ENCODE peak calls at places on chromosome 19, in seven cellular contexts. One of them, this sample, is unnamed.

GRCh38 chr19:39409886-39410619 is 2.4 kb upstream of the PLEKHG2 start:
- DNase-seq in fibroblast of lung: peak; percentile 91
- DNase-seq in astrocyte: no peak
- DNase-seq in A549: no peak
- DNase-seq in adrenal gland: peak; percentile 82
- DNase-seq in transverse colon: peak; percentile 85
- DNase-seq in trophoblast cell: peak; percentile 61
- DNase-seq in this sample: no peak

GRCh38 chr19:18118420-18119242 is 21.1 kb downstream of the MAST3 start:
- DNase-seq in fibroblast of lung: peak; percentile 43
- DNase-seq in astrocyte: no peak
- DNase-seq in A549: no peak
- DNase-seq in adrenal gland: no peak
- DNase-seq in transverse colon: no peak
- DNase-seq in trophoblast cell: no peak
- DNase-seq in this sample: no peak

GRCh38 chr19:18414504-18415176 is 4.6 kb upstream of the SSBP4 start:
- DNase-seq in fibroblast of lung: no peak
- DNase-seq in astrocyte: no peak
- DNase-seq in A549: no peak
- DNase-seq in adrenal gland: peak; percentile 63
- DNase-seq in transverse colon: no peak
- DNase-seq in trophoblast cell: no peak
- DNase-seq in this sample: no peak

GRCh38 chr19:56253737-56254136 is 18.8 kb upstream of the EDDM13 start:
- DNase-seq in fibroblast of lung: peak; percentile 74
- DNase-seq in astrocyte: peak; percentile 45
- DNase-seq in A549: peak; percentile 44
- DNase-seq in adrenal gland: no peak
- DNase-seq in transverse colon: no peak
- DNase-seq in trophoblast cell: peak; percentile 75
- DNase-seq in this sample: peak; percentile 20

GRCh38 chr19:36963262-36963661 is 47.1 kb downstream of the ZNF568 start:
- DNase-seq in fibroblast of lung: peak; percentile 45
- DNase-seq in astrocyte: no peak
- DNase-seq in A549: no peak
- DNase-seq in adrenal gland: no peak
- DNase-seq in transverse colon: no peak
- DNase-seq in trophoblast cell: no peak
- DNase-seq in this sample: no peak

GRCh38 chr19:33377586-33378475 is 4.3 kb downstream of the CEBPG start:
- DNase-seq in fibroblast of lung: no peak
- DNase-seq in astrocyte: peak; percentile 7
- DNase-seq in A549: no peak
- DNase-seq in adrenal gland: peak; percentile 53
- DNase-seq in transverse colon: no peak
- DNase-seq in trophoblast cell: peak; percentile 30
- DNase-seq in this sample: no peak

GRCh38 chr19:17553256-17553655 is 2.2 kb upstream of the COLGALT1 start:
- DNase-seq in fibroblast of lung: peak; percentile 96
- DNase-seq in astrocyte: peak; percentile 91
- DNase-seq in A549: no peak
- DNase-seq in adrenal gland: peak; percentile 93
- DNase-seq in transverse colon: peak; percentile 46
- DNase-seq in trophoblast cell: peak; percentile 9
- DNase-seq in this sample: peak; percentile 79

GRCh38 chr19:18668252-18668631 is 15.2 kb upstream of the CRTC1 start:
- DNase-seq in fibroblast of lung: no peak
- DNase-seq in astrocyte: no peak
- DNase-seq in A549: no peak
- DNase-seq in adrenal gland: no peak
- DNase-seq in transverse colon: no peak
- DNase-seq in trophoblast cell: no peak
- DNase-seq in this sample: no peak

DNA sequence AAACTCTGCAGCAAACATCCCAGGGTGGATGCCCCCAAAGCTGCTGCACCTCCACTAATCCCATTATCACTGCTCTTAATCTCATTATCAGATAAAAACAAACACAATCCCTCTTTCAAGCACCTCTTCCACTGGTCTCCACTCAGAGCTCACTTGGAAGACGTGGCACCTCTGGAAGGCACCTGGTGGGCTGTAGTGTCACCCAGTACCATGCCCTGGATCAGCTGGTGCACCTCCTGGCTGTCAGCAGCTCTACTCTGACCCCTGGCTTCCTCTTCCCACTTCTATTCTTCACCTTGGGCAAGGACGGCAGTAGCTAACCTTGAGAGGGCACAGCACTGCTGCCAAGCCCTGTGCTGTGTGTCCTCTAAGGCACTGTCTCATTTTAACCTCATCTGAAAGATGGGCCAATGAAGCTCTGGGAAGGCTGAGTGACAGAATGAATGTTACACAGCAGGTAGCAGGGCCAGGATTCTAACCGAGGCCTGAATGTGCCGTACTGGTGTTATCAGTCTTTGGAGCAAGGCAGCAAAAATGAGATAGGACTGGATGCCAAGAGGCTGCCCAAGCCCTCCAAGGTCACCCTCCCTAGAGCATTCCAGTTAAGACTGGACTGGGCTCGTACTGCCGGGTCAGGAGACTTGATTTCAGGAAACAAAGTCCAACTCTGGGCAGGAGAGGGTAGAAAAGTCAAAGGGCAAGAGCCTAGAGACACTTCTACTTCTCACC is 7.4 kb downstream of the BRD4 start:
- DNase-seq in fibroblast of lung: no peak
- DNase-seq in astrocyte: no peak
- DNase-seq in A549: no peak
- DNase-seq in adrenal gland: peak; percentile 80
- DNase-seq in transverse colon: no peak
- DNase-seq in trophoblast cell: no peak
- DNase-seq in this sample: no peak
- H3K4me3 ChIP-seq in fibroblast of lung: no peak overlapping the region
- H3K4me3 ChIP-seq in astrocyte: no peak overlapping the region
- H3K4me3 ChIP-seq in A549: no peak overlapping the region
- H3K4me3 ChIP-seq in adrenal gland: no peak overlapping the region
- H3K4me3 ChIP-seq in transverse colon: no peak overlapping the region
- H3K4me3 ChIP-seq in trophoblast cell: no peak overlapping the region
- H3K4me3 ChIP-seq in this sample: no peak overlapping the region

GRCh38 chr19:10516671-10517286 is 468 bp downstream of the S1PR5 start:
- DNase-seq in fibroblast of lung: no peak
- DNase-seq in astrocyte: no peak
- DNase-seq in A549: no peak
- DNase-seq in adrenal gland: no peak
- DNase-seq in transverse colon: no peak
- DNase-seq in trophoblast cell: no peak
- DNase-seq in this sample: no peak
- H3K27ac ChIP-seq in fibroblast of lung: no peak overlapping the region
- H3K27ac ChIP-seq in astrocyte: no peak overlapping the region
- H3K27ac ChIP-seq in A549: peak overlapping the region; percentile 72
- H3K27ac ChIP-seq in adrenal gland: no peak overlapping the region
- H3K27ac ChIP-seq in transverse colon: no peak overlapping the region
- H3K27ac ChIP-seq in trophoblast cell: no peak overlapping the region
- H3K27ac ChIP-seq in this sample: no peak overlapping the region

GRCh38 chr19:53492153-53492552 is 24.6 kb downstream of the ZNF813 start:
- DNase-seq in fibroblast of lung: no peak
- DNase-seq in astrocyte: no peak
- DNase-seq in A549: no peak
- DNase-seq in adrenal gland: no peak
- DNase-seq in transverse colon: no peak
- DNase-seq in trophoblast cell: no peak
- DNase-seq in this sample: no peak
- H3K9me3 ChIP-seq in fibroblast of lung: no peaks in the 10 kb centered on the region
- H3K9me3 ChIP-seq in astrocyte: peaks cover 24% of the 10 kb centered on the region
- H3K9me3 ChIP-seq in A549: peaks cover 66% of the 10 kb centered on the region
- H3K9me3 ChIP-seq in adrenal gland: peaks cover 3% of the 10 kb centered on the region
- H3K9me3 ChIP-seq in transverse colon: peaks cover 74% of the 10 kb centered on the region
- H3K9me3 ChIP-seq in trophoblast cell: peaks cover 5% of the 10 kb centered on the region
- H3K9me3 ChIP-seq in this sample: peaks cover 33% of the 10 kb centered on the region

DNA sequence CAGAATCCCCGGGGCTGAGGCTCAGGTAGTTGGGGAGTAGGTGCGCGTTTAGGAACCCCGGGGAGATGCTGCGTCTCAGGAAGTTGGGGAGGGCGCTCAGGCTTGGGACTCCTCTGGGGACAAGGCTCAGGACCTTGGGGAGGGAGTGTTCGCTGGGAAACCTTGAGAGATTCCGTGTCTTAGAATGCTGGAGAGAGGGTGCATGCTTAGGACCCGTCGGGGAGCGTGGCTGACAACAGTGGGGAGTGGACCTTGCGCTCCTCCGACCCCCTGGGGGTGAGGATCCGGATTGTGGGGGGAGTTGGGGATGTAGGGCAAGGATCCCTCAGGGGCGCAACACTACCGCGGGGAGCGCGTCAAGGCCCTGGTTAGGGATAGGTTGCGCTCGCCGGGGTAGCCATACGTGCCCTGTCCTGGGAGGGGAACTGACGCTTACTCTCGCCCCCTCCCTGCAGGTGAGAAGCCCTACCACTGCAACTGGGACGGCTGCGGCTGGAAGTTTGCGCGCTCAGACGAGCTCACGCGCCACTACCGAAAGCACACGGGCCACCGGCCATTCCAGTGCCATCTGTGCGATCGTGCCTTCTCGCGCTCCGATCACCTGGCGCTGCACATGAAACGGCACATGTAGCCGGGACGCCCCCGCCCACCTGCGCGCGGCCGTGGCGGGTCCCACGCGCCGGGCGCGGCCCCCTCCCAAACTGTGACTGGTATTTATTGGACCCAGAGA is 1.9 kb downstream of the KLF2 start:
- DNase-seq in fibroblast of lung: no peak
- DNase-seq in astrocyte: no peak
- DNase-seq in A549: no peak
- DNase-seq in adrenal gland: peak; percentile 59
- DNase-seq in transverse colon: peak; percentile 55
- DNase-seq in trophoblast cell: peak; percentile 20
- DNase-seq in this sample: no peak
- H3K4me3 ChIP-seq in fibroblast of lung: peak overlapping the region; percentile 71
- H3K4me3 ChIP-seq in astrocyte: peak overlapping the region; percentile 83
- H3K4me3 ChIP-seq in A549: peak overlapping the region; percentile 76
- H3K4me3 ChIP-seq in adrenal gland: no peak overlapping the region
- H3K4me3 ChIP-seq in transverse colon: peak overlapping the region; percentile 72
- H3K4me3 ChIP-seq in trophoblast cell: peak overlapping the region; percentile 12
- H3K4me3 ChIP-seq in this sample: peak overlapping the region; percentile 72

DNA sequence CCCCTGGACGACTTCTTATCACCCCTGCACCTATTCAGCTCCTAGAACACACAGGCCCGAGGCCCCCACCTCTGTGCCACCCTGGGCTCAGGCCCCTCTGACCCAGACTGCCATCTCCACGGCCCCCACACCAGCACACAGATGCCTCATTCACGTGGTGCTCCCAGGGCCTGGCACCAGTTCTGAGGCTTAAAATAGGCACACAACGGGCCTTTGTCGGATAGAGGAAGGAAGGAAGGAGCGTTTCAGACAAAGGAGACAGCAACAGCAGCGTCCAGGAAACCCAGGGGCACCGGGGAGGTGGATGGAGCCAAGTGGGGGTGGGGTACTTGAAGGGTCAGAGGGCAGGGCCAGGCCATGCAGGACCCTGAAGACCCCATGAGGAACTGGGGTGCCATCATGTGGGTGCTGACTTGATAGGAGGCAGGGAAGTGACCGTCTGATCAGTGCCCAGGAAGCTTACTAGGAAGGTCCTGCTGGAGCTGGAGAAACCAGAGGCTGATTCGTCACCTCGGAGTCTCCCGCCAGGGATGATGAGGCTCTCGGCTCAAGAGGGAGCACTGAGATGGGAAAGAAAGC is 7.1 kb downstream of the GNG7 start:
- DNase-seq in fibroblast of lung: no peak
- DNase-seq in astrocyte: no peak
- DNase-seq in A549: no peak
- DNase-seq in adrenal gland: peak; percentile 67
- DNase-seq in transverse colon: no peak
- DNase-seq in trophoblast cell: no peak
- DNase-seq in this sample: no peak
- H3K27ac ChIP-seq in fibroblast of lung: no peak overlapping the region
- H3K27ac ChIP-seq in astrocyte: no peak overlapping the region
- H3K27ac ChIP-seq in A549: no peak overlapping the region
- H3K27ac ChIP-seq in adrenal gland: no peak overlapping the region
- H3K27ac ChIP-seq in transverse colon: peak overlapping the region; percentile 25
- H3K27ac ChIP-seq in trophoblast cell: no peak overlapping the region
- H3K27ac ChIP-seq in this sample: no peak overlapping the region

GRCh38 chr19:14715841-14716240 is 26.0 kb downstream of the ZNF333 start:
- DNase-seq in fibroblast of lung: no peak
- DNase-seq in astrocyte: no peak
- DNase-seq in A549: no peak
- DNase-seq in adrenal gland: no peak
- DNase-seq in transverse colon: no peak
- DNase-seq in trophoblast cell: no peak
- DNase-seq in this sample: no peak

GRCh38 chr19:14722127-14722526 is 32.3 kb downstream of the ZNF333 start:
- DNase-seq in fibroblast of lung: no peak
- DNase-seq in astrocyte: no peak
- DNase-seq in A549: no peak
- DNase-seq in adrenal gland: no peak
- DNase-seq in transverse colon: no peak
- DNase-seq in trophoblast cell: no peak
- DNase-seq in this sample: no peak

GRCh38 chr19:14718522-14719113 is 28.8 kb downstream of the ZNF333 start:
- DNase-seq in fibroblast of lung: peak; percentile 23
- DNase-seq in astrocyte: no peak
- DNase-seq in A549: no peak
- DNase-seq in adrenal gland: no peak
- DNase-seq in transverse colon: no peak
- DNase-seq in trophoblast cell: no peak
- DNase-seq in this sample: no peak

GRCh38 chr19:14719162-14719561 is 29.3 kb downstream of the ZNF333 start:
- DNase-seq in fibroblast of lung: no peak
- DNase-seq in astrocyte: no peak
- DNase-seq in A549: no peak
- DNase-seq in adrenal gland: no peak
- DNase-seq in transverse colon: no peak
- DNase-seq in trophoblast cell: no peak
- DNase-seq in this sample: no peak
- H3K9me3 ChIP-seq in fibroblast of lung: peaks cover 15% of the 10 kb centered on the region
- H3K9me3 ChIP-seq in astrocyte: peaks cover 59% of the 10 kb centered on the region
- H3K9me3 ChIP-seq in A549: peaks cover 61% of the 10 kb centered on the region
- H3K9me3 ChIP-seq in adrenal gland: peaks cover 8% of the 10 kb centered on the region
- H3K9me3 ChIP-seq in transverse colon: peaks cover 68% of the 10 kb centered on the region
- H3K9me3 ChIP-seq in trophoblast cell: peaks cover 35% of the 10 kb centered on the region
- H3K9me3 ChIP-seq in this sample: peaks cover 62% of the 10 kb centered on the region

GRCh38 chr19:41189425-41190065 is 3.5 kb upstream of the CYP2S1 start:
- DNase-seq in fibroblast of lung: no peak
- DNase-seq in astrocyte: no peak
- DNase-seq in A549: no peak
- DNase-seq in adrenal gland: no peak
- DNase-seq in transverse colon: no peak
- DNase-seq in trophoblast cell: no peak
- DNase-seq in this sample: no peak

GRCh38 chr19:41194157-41194552 is 1.1 kb downstream of the CYP2S1 start:
- DNase-seq in fibroblast of lung: no peak
- DNase-seq in astrocyte: no peak
- DNase-seq in A549: no peak
- DNase-seq in adrenal gland: no peak
- DNase-seq in transverse colon: no peak
- DNase-seq in trophoblast cell: no peak
- DNase-seq in this sample: no peak

GRCh38 chr19:41195675-41196497 is 2.9 kb downstream of the CYP2S1 start:
- DNase-seq in fibroblast of lung: peak; percentile 36
- DNase-seq in astrocyte: no peak
- DNase-seq in A549: no peak
- DNase-seq in adrenal gland: no peak
- DNase-seq in transverse colon: no peak
- DNase-seq in trophoblast cell: peak; percentile 26
- DNase-seq in this sample: no peak

GRCh38 chr19:41192574-41193419 is at the start of gene CYP2S1:
- DNase-seq in fibroblast of lung: peak; percentile 14
- DNase-seq in astrocyte: no peak
- DNase-seq in A549: peak; percentile 93
- DNase-seq in adrenal gland: no peak
- DNase-seq in transverse colon: peak; percentile 75
- DNase-seq in trophoblast cell: peak; percentile 35
- DNase-seq in this sample: no peak

GRCh38 chr19:41193420-41194156 is 569 bp downstream of the CYP2S1 start:
- DNase-seq in fibroblast of lung: no peak
- DNase-seq in astrocyte: no peak
- DNase-seq in A549: peak; percentile 69
- DNase-seq in adrenal gland: no peak
- DNase-seq in transverse colon: no peak
- DNase-seq in trophoblast cell: no peak
- DNase-seq in this sample: no peak
- H3K4me3 ChIP-seq in fibroblast of lung: peak overlapping the region; percentile 52
- H3K4me3 ChIP-seq in astrocyte: no peak overlapping the region
- H3K4me3 ChIP-seq in A549: peak overlapping the region; percentile 55
- H3K4me3 ChIP-seq in adrenal gland: no peak overlapping the region
- H3K4me3 ChIP-seq in transverse colon: peak overlapping the region; percentile 65
- H3K4me3 ChIP-seq in trophoblast cell: peak overlapping the region; percentile 68
- H3K4me3 ChIP-seq in this sample: peak overlapping the region; percentile 58